ENCODE peak calls at places on chromosomes 5 and 9, in ten cellular contexts. Z is nucleus accumbens; G is stimulated activated CD4-positive, alpha-beta T cell treated with anti-CD3 and anti-CD28 coated beads, TNF-alpha, amount 100 ng/mL, for 48 hours; M is BE2C; X is aorta; W is germinal center; K is omental fat pad; O is activated T-cell treated with anti-CD3 and anti-CD28 coated beads, Interleukin-2, amount 50 U/mL, for 72 hours; S is NCI-H1105 treated with DMSO at 0.1 percent for 48 hours; E is amniotic stem cell. D is an unnamed sample.

GRCh38 chr9:128118971-128119665 is 8.4 kb downstream of the PTGES2 start:
- DNase-seq in W (no peak), M (peak), X (peak), G (no peak), O (no peak), K (no peak), S (no peak), Z (no peak), E (no peak), D (no peak)

GRCh38 chr5:150258126-150258525 is 31.4 kb downstream of the CAMK2A start:
- DNase-seq in X (no peak), G (no peak), Z (no peak), K (no peak), O (no peak), M (no peak), E (no peak), S (no peak), W (no peak), D (no peak)

GRCh38 chr5:41371741-41372140 is 138.7 kb downstream of the PLCXD3 start:
- DNase-seq in S (no peak), W (no peak), O (no peak), X (no peak), K (no peak), G (no peak), E (no peak), Z (no peak), M (no peak), D (no peak)

GRCh38 chr9:93893899-93894690 is 61.1 kb downstream of the BARX1 start:
- DNase-seq in Z (no peak), O (no peak), M (no peak), W (peak), S (no peak), E (no peak), G (no peak), X (peak), K (no peak), D (peak)

GRCh38 chr5:113807384-113808053 is 294.0 kb downstream of the YTHDC2 start:
- DNase-seq in W (no peak), K (no peak), E (peak), Z (no peak), M (no peak), X (no peak), G (no peak), S (no peak), O (no peak), D (no peak)

GRCh38 chr5:96280946-96281393 is 152.1 kb downstream of the PCSK1 start:
- DNase-seq in E (no peak), Z (no peak), G (no peak), O (no peak), K (no peak), X (no peak), S (no peak), W (no peak), M (no peak), D (no peak)

GRCh38 chr5:108858959-108859358 is 111.3 kb downstream of the FER start:
- DNase-seq in K (no peak), M (no peak), Z (no peak), E (no peak), X (no peak), W (peak), S (no peak), G (no peak), O (no peak), D (no peak)

GRCh38 chr5:83348281-83348780 is 123.2 kb upstream of the VCAN start:
- DNase-seq in G (no peak), S (no peak), M (no peak), E (no peak), K (no peak), O (no peak), W (no peak), X (no peak), Z (no peak), D (no peak)

GRCh38 chr9:35673132-35673997 is at the start of gene CA9:
- DNase-seq in K (no peak), X (no peak), W (no peak), M (no peak), G (no peak), Z (no peak), E (no peak), S (peak), O (no peak), D (no peak)

GRCh38 chr5:78065663-78066062 is 228.8 kb downstream of the AP3B1 start:
- DNase-seq in W (no peak), M (peak), G (no peak), E (no peak), O (no peak), S (no peak), Z (no peak), K (no peak), X (no peak), D (no peak)

GRCh38 chr5:135067587-135067986 is 33.6 kb upstream of the PITX1 start:
- DNase-seq in M (no peak), G (no peak), K (no peak), X (peak), S (no peak), E (no peak), Z (no peak), O (no peak), W (no peak), D (no peak)

GRCh38 chr5:122844136-122844915 is 1.1 kb upstream of the SNX24 start:
- DNase-seq in G (no peak), X (no peak), K (no peak), O (peak), M (no peak), W (peak), Z (no peak), S (no peak), E (no peak), D (no peak)

GRCh38 chr5:15693933-15694332 is 194.0 kb downstream of the FBXL7 start:
- DNase-seq in X (no peak), M (no peak), O (no peak), G (no peak), E (no peak), K (no peak), Z (no peak), W (no peak), S (no peak), D (no peak)

GRCh38 chr5:150184990-150185952 is 4.6 kb upstream of the SLC6A7 start:
- DNase-seq in Z (no peak), S (no peak), O (no peak), X (no peak), G (no peak), W (no peak), K (no peak), M (no peak), E (no peak), D (no peak)

GRCh38 chr9:112322701-112323377 is 10.6 kb downstream of the PTBP3 start:
- DNase-seq in O (no peak), Z (no peak), E (no peak), M (no peak), G (no peak), X (no peak), W (no peak), S (no peak), K (no peak), D (no peak)

GRCh38 chr9:28699632-28700031 is 1126.4 kb upstream of the C9orf72 start:
- DNase-seq in Z (no peak), G (no peak), X (no peak), W (no peak), K (no peak), O (no peak), E (no peak), M (peak), S (no peak), D (no peak)

GRCh38 chr5:141867139-141867538 is 11.1 kb downstream of the PCDH1 start:
- DNase-seq in M (no peak), X (peak), Z (no peak), O (no peak), W (no peak), S (no peak), E (no peak), G (no peak), K (no peak), D (no peak)

GRCh38 chr5:181173420-181174342 is 26.3 kb downstream of the OR2V2 start:
- DNase-seq in K (no peak), Z (no peak), E (no peak), W (no peak), X (peak), M (peak), O (peak), G (peak), S (no peak), D (no peak)

GRCh38 chr5:177023247-177023703 is 779 bp downstream of the ZNF346 start:
- DNase-seq in G (no peak), Z (no peak), S (no peak), E (no peak), W (peak), O (peak), X (no peak), M (no peak), K (no peak), D (peak)

GRCh38 chr5:140672455-140673186 is 755 bp downstream of the DND1 start:
- DNase-seq in O (peak), W (no peak), Z (no peak), K (no peak), M (peak), G (no peak), X (peak), E (no peak), S (no peak), D (no peak)

GRCh38 chr5:129051283-129051682 is 43.3 kb upstream of the ISOC1 start:
- DNase-seq in O (no peak), Z (no peak), S (no peak), X (no peak), G (no peak), E (no peak), K (no peak), M (no peak), W (no peak), D (no peak)

GRCh38 chr5:74040065-74040551 is 414.1 kb downstream of the ARHGEF28 start:
- DNase-seq in O (no peak), G (no peak), X (no peak), E (no peak), S (no peak), Z (no peak), K (no peak), M (peak), W (no peak), D (no peak)